ENCODE peak calls at places on chromosome 15, in seven cellular contexts. K is GM20000; G is neuronal stem cell; S is HFFc6; J is stimulated activated CD4-positive, alpha-beta T cell treated with anti-CD3 and anti-CD28 coated beads, Interleukin-4, amount 100 ng/mL, for 48 hours; X is amniotic stem cell; I is GM03348. C is an unnamed sample.

GRCh38 chr15:69468241-69469121 is 15.9 kb downstream of the RPLP1 start:
- DNase-seq in K (no peak), G (no peak), S (peak; percentile 39), J (peak; percentile 63), X (no peak), I (no peak), C (peak; percentile 74)

GRCh38 chr15:60972301-60972700 is 256.8 kb downstream of the RORA start:
- DNase-seq in K (no peak), G (no peak), S (peak; percentile 92), J (no peak), X (peak; percentile 73), I (peak; percentile 75), C (no peak)

GRCh38 chr15:60464836-60465630 is 13.9 kb downstream of the ICE2 start:
- DNase-seq in K (no peak), G (no peak), S (no peak), J (no peak), X (no peak), I (no peak), C (no peak)

GRCh38 chr15:91422704-91423254 is 322.7 kb downstream of the SV2B start:
- DNase-seq in K (no peak), G (no peak), S (no peak), J (no peak), X (no peak), I (no peak), C (no peak)

GRCh38 chr15:85597155-85597815 is 197.4 kb downstream of the KLHL25 start:
- DNase-seq in K (no peak), G (no peak), S (no peak), J (no peak), X (no peak), I (no peak), C (no peak)

GRCh38 chr15:82807920-82808633 is 1.4 kb upstream of the WHAMM start:
- DNase-seq in K (no peak), G (no peak), S (no peak), J (no peak), X (no peak), I (no peak), C (peak; percentile 25)

GRCh38 chr15:80695911-80696651 is 971 bp downstream of the ABHD17C start:
- DNase-seq in K (no peak), G (no peak), S (peak; percentile 3), J (peak; percentile 4), X (peak; percentile 42), I (peak; percentile 39), C (peak; percentile 35)

GRCh38 chr15:88323468-88323867 is 66.9 kb upstream of the NTRK3 start:
- DNase-seq in K (no peak), G (no peak), S (no peak), J (no peak), X (no peak), I (no peak), C (no peak)

GRCh38 chr15:55914446-55914845 is 79.0 kb downstream of the NEDD4 start:
- DNase-seq in K (no peak), G (no peak), S (no peak), J (no peak), X (no peak), I (peak; percentile 8), C (no peak)

GRCh38 chr15:90047956-90048575 is 46.9 kb downstream of the ZNF710 start:
- DNase-seq in K (no peak), G (no peak), S (no peak), J (no peak), X (no peak), I (no peak), C (no peak)

GRCh38 chr15:25789206-25789605 is 73.9 kb downstream of the ATP10A start:
- DNase-seq in K (no peak), G (no peak), S (no peak), J (no peak), X (no peak), I (peak; percentile 67), C (no peak)

GRCh38 chr15:89129123-89129815 is 41.0 kb downstream of the ABHD2 start:
- DNase-seq in K (peak; percentile 65), G (no peak), S (no peak), J (peak; percentile 46), X (no peak), I (peak; percentile 58), C (no peak)

GRCh38 chr15:76386926-76387325 is 50.4 kb downstream of the ISL2 start:
- DNase-seq in K (no peak), G (no peak), S (no peak), J (no peak), X (no peak), I (no peak), C (no peak)

GRCh38 chr15:60591491-60592385 is 112.8 kb upstream of the ICE2 start:
- DNase-seq in K (peak; percentile 74), G (peak; percentile 57), S (no peak), J (no peak), X (no peak), I (peak; percentile 64), C (peak; percentile 48)

GRCh38 chr15:91420689-91421088 is 320.6 kb downstream of the SV2B start:
- DNase-seq in K (no peak), G (no peak), S (no peak), J (no peak), X (no peak), I (no peak), C (no peak)

GRCh38 chr15:70142322-70143191 is 44.8 kb upstream of the TLE3 start:
- DNase-seq in K (no peak), G (no peak), S (no peak), J (peak; percentile 36), X (no peak), I (no peak), C (peak; percentile 31)

GRCh38 chr15:89361451-89362202 is 27.0 kb upstream of the POLG start:
- DNase-seq in K (peak; percentile 90), G (peak; percentile 82), S (peak; percentile 19), J (peak; percentile 51), X (peak; percentile 19), I (peak; percentile 93), C (no peak)

GRCh38 chr15:73908030-73908821 is 18.0 kb upstream of the LOXL1 start:
- DNase-seq in K (peak; percentile 79), G (peak; percentile 70), S (peak; percentile 55), J (peak; percentile 82), X (no peak), I (peak; percentile 87), C (peak; percentile 41)

GRCh38 chr15:73560501-73561117 is 72.6 kb downstream of the NPTN start:
- DNase-seq in K (peak; percentile 32), G (no peak), S (peak; percentile 67), J (no peak), X (peak; percentile 40), I (peak; percentile 37), C (peak; percentile 20)

GRCh38 chr15:45110256-45110820 is 3.6 kb downstream of the DUOX2 start:
- DNase-seq in K (no peak), G (no peak), S (no peak), J (no peak), X (no peak), I (no peak), C (no peak)

GRCh38 chr15:31930967-31931366 is 99.3 kb upstream of the CHRNA7 start:
- DNase-seq in K (no peak), G (no peak), S (no peak), J (peak; percentile 28), X (no peak), I (no peak), C (no peak)

GRCh38 chr15:34993413-34993812 is 5.3 kb upstream of the ZNF770 start:
- DNase-seq in K (no peak), G (no peak), S (no peak), J (no peak), X (no peak), I (no peak), C (peak; percentile 20)

GRCh38 chr15:34259557-34259956 is 34.7 kb downstream of the EMC4 start:
- DNase-seq in K (no peak), G (no peak), S (no peak), J (no peak), X (no peak), I (no peak), C (no peak)

GRCh38 chr15:49370782-49371181 is 52.3 kb upstream of the FGF7 start:
- DNase-seq in K (no peak), G (no peak), S (peak; percentile 47), J (no peak), X (no peak), I (no peak), C (no peak)

GRCh38 chr15:72203507-72203837 is 5.9 kb upstream of the GRAMD2A start:
- DNase-seq in K (no peak), G (no peak), S (peak; percentile 90), J (no peak), X (peak; percentile 67), I (peak; percentile 82), C (no peak)

GRCh38 chr15:52262364-52262763 is 33.2 kb downstream of the MYO5C start:
- DNase-seq in K (no peak), G (peak; percentile 18), S (no peak), J (no peak), X (no peak), I (no peak), C (peak; percentile 36)

GRCh38 chr15:80596521-80596976 is 98.6 kb upstream of the ABHD17C start:
- DNase-seq in K (no peak), G (no peak), S (no peak), J (no peak), X (no peak), I (no peak), C (no peak)

GRCh38 chr15:55789066-55789660 is 46.2 kb upstream of the PRTG start:
- DNase-seq in K (peak; percentile 26), G (no peak), S (no peak), J (peak; percentile 73), X (no peak), I (no peak), C (no peak)

GRCh38 chr15:90845201-90845949 is 23.0 kb upstream of the FURIN start:
- DNase-seq in K (peak; percentile 55), G (no peak), S (peak; percentile 85), J (no peak), X (peak; percentile 41), I (peak; percentile 83), C (peak; percentile 59)

C was measured in GM06990.